ENCODE peak calls at places on chromosome 6, in six cellular contexts. I is esophagus squamous epithelium; D is OCI-LY7; V is CD4-positive, CD25-positive, alpha-beta regulatory T cell; W is cardiac muscle cell; Q is A673. E is an unnamed sample. For H3K36me3, the result is how much of the 10 kb centered on the place peaks cover.

GRCh38 chr6:17167327-17167979 is 65.6 kb downstream of the STMND1 start:
- DNase-seq in I (no peak), D (no peak), V (no peak), W (peak), Q (peak), E (no peak)

GRCh38 chr6:149896491-149896890 is 1.4 kb downstream of the RAET1E start:
- DNase-seq in I (no peak), D (no peak), V (no peak), W (peak), Q (peak), E (no peak)

GRCh38 chr6:137851669-137852068 is 15.4 kb upstream of the TNFAIP3 start:
- DNase-seq in I (no peak), D (no peak), V (no peak), W (no peak), Q (no peak), E (no peak)

GRCh38 chr6:118746100-118746874 is 94.9 kb upstream of the CEP85L start:
- DNase-seq in I (no peak), D (peak), V (no peak), W (no peak), Q (no peak), E (no peak)

GRCh38 chr6:23642849-23643248 is 483.2 kb upstream of the NRSN1 start:
- DNase-seq in I (no peak), D (no peak), V (no peak), W (no peak), Q (no peak), E (no peak)

GRCh38 chr6:52512199-52512598 is 64.7 kb downstream of the TRAM2 start:
- DNase-seq in I (no peak), D (no peak), V (no peak), W (peak), Q (no peak), E (no peak)

GRCh38 chr6:113047148-113047547 is 700.0 kb downstream of the RFPL4B start:
- DNase-seq in I (no peak), D (no peak), V (no peak), W (no peak), Q (peak), E (no peak)

GRCh38 chr6:1789092-1789491 is 179.4 kb downstream of the FOXC1 start:
- DNase-seq in I (no peak), D (no peak), V (no peak), W (peak), Q (no peak), E (no peak)

GRCh38 chr6:144601221-144601620 is 316.1 kb downstream of the UTRN start:
- DNase-seq in I (no peak), D (no peak), V (no peak), W (no peak), Q (no peak), E (no peak)

GRCh38 chr6:147173675-147174339 is 30.4 kb upstream of the STXBP5 start:
- DNase-seq in I (no peak), D (no peak), V (no peak), W (peak), Q (no peak), E (no peak)

GRCh38 chr6:108489699-108490098 is 71.0 kb upstream of the FOXO3 start:
- DNase-seq in I (no peak), D (no peak), V (no peak), W (no peak), Q (no peak), E (no peak)

GRCh38 chr6:6918216-6918983 is 189.4 kb upstream of the RREB1 start:
- DNase-seq in I (no peak), D (no peak), V (peak), W (peak), Q (peak), E (no peak)

GRCh38 chr6:169097336-169098052 is 156.2 kb downstream of the THBS2 start:
- DNase-seq in I (no peak), D (no peak), V (no peak), W (peak), Q (no peak), E (no peak)

GRCh38 chr6:168671863-168672546 is 231.0 kb downstream of the SMOC2 start:
- DNase-seq in I (no peak), D (no peak), V (no peak), W (no peak), Q (no peak), E (no peak)

GRCh38 chr6:47360388-47360787 is 50.7 kb upstream of the TNFRSF21 start:
- DNase-seq in I (no peak), D (peak), V (no peak), W (no peak), Q (no peak), E (no peak)

GRCh38 chr6:28808383-28808782 is 115.4 kb downstream of the TRIM27 start:
- DNase-seq in I (no peak), D (no peak), V (no peak), W (no peak), Q (no peak), E (no peak)

GRCh38 chr6:170445487-170445886 is 107.6 kb downstream of the PSMB1 start:
- DNase-seq in I (no peak), D (no peak), V (no peak), W (no peak), Q (no peak), E (peak)

GRCh38 chr6:169959129-169960002 is 207.9 kb downstream of the ERMARD start:
- DNase-seq in I (no peak), D (peak), V (peak), W (no peak), Q (no peak), E (peak)

GRCh38 chr6:3294396-3294795 is 35.6 kb downstream of the PSMG4 start:
- DNase-seq in I (no peak), D (no peak), V (no peak), W (no peak), Q (no peak), E (peak)

GRCh38 chr6:149483302-149483701 is 1.5 kb downstream of the ZC3H12D start:
- DNase-seq in I (no peak), D (peak), V (no peak), W (no peak), Q (no peak), E (no peak)

GRCh38 chr6:168129292-168130167 is 50.5 kb upstream of the FRMD1 start:
- DNase-seq in I (no peak), D (no peak), V (no peak), W (no peak), Q (no peak), E (no peak)

GRCh38 chr6:53203483-53203882 is 54.8 kb upstream of the GCM1 start:
- DNase-seq in I (no peak), D (peak), V (no peak), W (no peak), Q (no peak), E (no peak)

GRCh38 chr6:107458687-107459282 is 579 bp downstream of the PDSS2 start:
- DNase-seq in I (no peak), D (peak), V (peak), W (peak), Q (peak), E (peak)

GRCh38 chr6:45791600-45792168 is 224.0 kb downstream of the CLIC5 start:
- DNase-seq in I (no peak), D (no peak), V (no peak), W (peak), Q (no peak), E (no peak)

GRCh38 chr6:26392932-26393636 is 9.0 kb upstream of the BTN3A1 start:
- DNase-seq in I (no peak), D (no peak), V (no peak), W (peak), Q (no peak), E (peak)

GRCh38 chr6:107658920-107659879 is 164.9 kb downstream of the SCML4 start:
- DNase-seq in I (no peak), D (peak), V (no peak), W (no peak), Q (no peak), E (no peak)

GRCh38 chr6:142444800-142445405 is 143.1 kb downstream of the ADGRG6 start:
- DNase-seq in I (no peak), D (no peak), V (no peak), W (no peak), Q (peak), E (no peak)

GRCh38 chr6:121247386-121247785 is 86.9 kb downstream of the TBC1D32 start:
- DNase-seq in I (no peak), D (no peak), V (peak), W (peak), Q (no peak), E (no peak)

GRCh38 chr6:124073021-124073420 is 269.4 kb downstream of the NKAIN2 start:
- DNase-seq in I (no peak), D (no peak), V (no peak), W (no peak), Q (no peak), E (no peak)

GRCh38 chr6:151082079-151082478 is 157.7 kb upstream of the AKAP12 start:
- DNase-seq in I (no peak), D (no peak), V (no peak), W (no peak), Q (no peak), E (no peak)

GRCh38 chr6:159828074-159828473 is 28.0 kb downstream of the PNLDC1 start:
- DNase-seq in I (no peak), D (no peak), V (no peak), W (peak), Q (peak), E (no peak)

GRCh38 chr6:39653631-39654030 is 71.6 kb downstream of the KIF6 start:
- DNase-seq in I (no peak), D (no peak), V (no peak), W (no peak), Q (peak), E (no peak)

GRCh38 chr6:159110013-159110412 is 59.2 kb upstream of the FNDC1 start:
- DNase-seq in I (no peak), D (peak), V (peak), W (peak), Q (peak), E (no peak)

GRCh38 chr6:132830236-132830799 is 15.9 kb downstream of the RPS12 start:
- DNase-seq in I (no peak), D (peak), V (no peak), W (peak), Q (peak), E (no peak)

GRCh38 chr6:109772961-109773431 is 81.9 kb downstream of the FIG4 start:
- DNase-seq in I (no peak), D (no peak), V (no peak), W (no peak), Q (no peak), E (no peak)

GRCh38 chr6:157099912-157100593 is 223.3 kb downstream of the TMEM242 start:
- DNase-seq in I (no peak), D (no peak), V (peak), W (peak), Q (peak), E (no peak)

GRCh38 chr6:122432816-122433215 is 33.4 kb downstream of the HSF2 start:
- DNase-seq in I (no peak), D (no peak), V (no peak), W (no peak), Q (no peak), E (no peak)

GRCh38 chr6:34583861-34584604 is 27.9 kb upstream of the SPDEF start:
- DNase-seq in I (no peak), D (no peak), V (no peak), W (no peak), Q (no peak), E (peak)
- H3K4me3 ChIP-seq in I (no peak), D (no peak), V (no peak), W (no peak), Q (no peak), E (no peak)

GRCh38 chr6:35599761-35600658 is 87.3 kb upstream of the TULP1 start:
- DNase-seq in I (no peak), D (no peak), V (no peak), W (no peak), Q (no peak), E (no peak)
- H3K27ac ChIP-seq in I (peak), D (no peak), V (peak), W (peak), Q (no peak), E (peak)

DNA sequence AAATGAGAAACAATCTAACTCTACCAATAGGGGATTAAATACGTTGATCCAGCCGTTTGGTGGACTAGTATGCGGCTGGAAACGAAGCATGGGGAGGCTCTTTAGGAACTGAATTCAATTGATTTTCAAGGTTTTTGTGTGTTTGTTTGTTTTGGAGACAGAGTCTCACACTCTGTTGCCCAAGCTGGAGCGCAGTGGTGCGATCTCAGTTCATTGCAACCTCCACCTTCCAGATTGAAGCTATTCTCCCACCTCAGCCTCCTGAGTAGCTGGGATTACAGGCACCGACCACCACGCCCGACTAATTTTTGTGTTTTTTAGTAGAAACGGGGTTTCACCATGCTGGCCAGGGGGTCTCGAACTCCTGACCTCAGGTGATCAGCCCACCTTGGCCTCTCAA is 7.1 kb downstream of the CNPY3 start:
- DNase-seq in I (no peak), D (no peak), V (no peak), W (no peak), Q (no peak), E (no peak)
- H3K36me3 ChIP-seq in I (under half), D (half or more), V (half or more), W (under half), Q (under half), E (half or more)

DNA sequence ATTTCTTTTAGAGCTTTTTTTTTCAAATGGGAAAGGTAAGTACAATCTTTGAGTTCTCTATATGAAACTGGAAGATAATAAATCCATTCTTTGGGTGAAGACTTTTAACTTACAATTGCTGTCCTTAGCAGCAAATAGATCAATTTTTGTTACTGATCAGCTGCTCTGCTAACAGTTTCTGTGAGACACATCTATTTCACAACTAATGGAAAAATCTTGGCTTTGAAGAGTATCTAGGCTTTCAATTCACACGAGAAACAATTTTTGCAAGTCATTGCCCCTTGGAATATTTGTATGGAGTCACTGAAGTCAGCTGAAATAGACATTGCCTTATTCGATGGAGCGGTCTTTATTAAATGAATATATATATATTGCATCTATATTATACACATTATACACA is 20.5 kb upstream of the ARG1 start:
- DNase-seq in I (no peak), D (no peak), V (no peak), W (no peak), Q (no peak), E (no peak)
- H3K4me3 ChIP-seq in I (no peak), D (no peak), V (no peak), W (no peak), Q (no peak), E (no peak)

GRCh38 chr6:134238006-134238405 is 79.9 kb downstream of the SGK1 start:
- DNase-seq in I (no peak), D (no peak), V (no peak), W (no peak), Q (no peak), E (no peak)
- H3K27ac ChIP-seq in I (no peak), D (no peak), V (no peak), W (no peak), Q (no peak), E (no peak)

DNA sequence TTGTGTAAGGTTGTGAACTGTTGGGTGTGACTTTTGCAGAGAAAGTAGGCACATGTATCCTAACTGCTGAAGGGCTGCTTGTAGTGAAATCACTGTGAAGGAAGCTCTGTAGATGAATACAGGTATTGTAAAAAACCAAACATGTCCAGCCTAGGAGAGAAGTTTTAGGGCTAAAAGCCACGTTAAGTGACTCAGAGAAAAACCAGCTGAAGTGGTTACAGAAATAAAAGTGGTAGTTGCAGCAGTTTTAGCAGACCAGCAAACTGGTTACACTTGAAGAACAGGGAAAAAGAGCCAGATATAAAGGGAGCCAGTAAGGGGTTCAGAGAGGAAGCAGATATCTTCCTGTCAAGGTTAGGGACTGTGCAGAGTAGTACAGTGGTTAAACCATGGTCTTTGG is 33.9 kb upstream of the RNF8 start:
- DNase-seq in I (no peak), D (no peak), V (no peak), W (no peak), Q (no peak), E (no peak)
- H3K36me3 ChIP-seq in I (under half), D (under half), V (half or more), W (under half), Q (under half), E (half or more)

GRCh38 chr6:75081047-75081446 is 124.8 kb downstream of the COL12A1 start:
- DNase-seq in I (no peak), D (no peak), V (no peak), W (no peak), Q (no peak), E (no peak)

GRCh38 chr6:75070244-75070643 is 135.6 kb downstream of the COL12A1 start:
- DNase-seq in I (no peak), D (no peak), V (no peak), W (no peak), Q (no peak), E (no peak)

GRCh38 chr6:75081920-75082319 is 123.9 kb downstream of the COL12A1 start:
- DNase-seq in I (no peak), D (no peak), V (no peak), W (no peak), Q (peak), E (no peak)

GRCh38 chr6:75077694-75078093 is 128.2 kb downstream of the COL12A1 start:
- DNase-seq in I (no peak), D (no peak), V (no peak), W (peak), Q (no peak), E (no peak)

GRCh38 chr6:75076009-75076408 is 129.8 kb downstream of the COL12A1 start:
- DNase-seq in I (no peak), D (no peak), V (no peak), W (no peak), Q (no peak), E (no peak)
- H3K4me3 ChIP-seq in I (no peak), D (no peak), V (no peak), W (no peak), Q (no peak), E (no peak)

DNA sequence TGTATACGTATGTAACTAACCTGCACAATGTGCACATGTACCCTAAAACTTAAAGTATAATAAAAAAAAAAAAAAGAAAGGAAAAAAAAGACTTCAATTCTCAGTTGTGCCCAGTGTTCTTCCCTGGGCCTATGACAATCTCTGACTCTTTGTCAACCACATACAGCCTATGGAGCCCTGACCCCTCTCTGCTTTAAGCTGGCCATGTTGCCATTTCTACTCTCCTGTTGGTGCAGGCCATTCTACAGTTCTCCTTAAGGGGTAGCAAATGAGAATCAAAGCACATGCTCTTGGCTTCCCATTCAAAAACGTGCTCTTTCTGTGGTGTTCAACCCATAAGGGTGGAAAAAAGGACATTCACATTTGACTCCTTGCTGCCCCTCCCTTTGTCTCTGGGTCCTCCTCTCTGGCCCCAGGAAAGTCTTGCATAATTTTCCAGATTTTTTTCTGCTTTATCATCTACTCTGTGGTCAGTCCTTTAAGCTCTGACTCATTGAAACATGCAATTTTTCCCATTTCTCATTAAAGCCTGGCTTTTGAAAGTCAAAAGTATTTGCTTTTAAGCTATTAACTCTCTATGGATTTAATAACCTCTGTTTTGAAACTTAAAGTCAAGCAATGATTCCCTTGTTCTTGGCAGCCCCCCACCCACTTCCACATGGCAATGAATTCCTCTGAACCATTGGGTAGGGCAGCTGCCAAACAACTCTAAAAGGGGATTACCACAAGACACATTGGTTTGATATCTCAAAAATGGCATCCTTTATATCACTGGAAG is 208.6 kb upstream of the MCHR2 start:
- DNase-seq in I (no peak), D (no peak), V (no peak), W (peak), Q (peak), E (no peak)
- H3K27ac ChIP-seq in I (no peak), D (no peak), V (no peak), W (no peak), Q (no peak), E (no peak)